ENCODE peak calls at places on chromosomes 3 and 15, in six cellular contexts. One of them, this sample, is unnamed.

GRCh38 chr15:73677146-73677607 is 7.0 kb upstream of the CD276 start:
- DNase-seq in memory B cell: peak; percentile 38
- DNase-seq in activated T-helper 1 cell treated with anti-CD3 and anti-CD28 coated beads, Interleukin-12 subunit alpha, Interleukin-12 subunit beta, Interleukin-2, Interleukin-4 antibody, amounts not matched to agents 30 ng/mL and 10 ng/mL and 1 ng/mL, durations not matched to agents 14 hours and 24 hours and 36 hours: peak; percentile 31
- DNase-seq in GM23248: peak; percentile 72
- DNase-seq in Caki2: peak; percentile 44
- DNase-seq in SJSA1: peak; percentile 37
- DNase-seq in this sample: peak; percentile 77

GRCh38 chr3:23992051-23992628 is 47.1 kb downstream of the NR1D2 start:
- DNase-seq in memory B cell: no peak
- DNase-seq in activated T-helper 1 cell treated with anti-CD3 and anti-CD28 coated beads, Interleukin-12 subunit alpha, Interleukin-12 subunit beta, Interleukin-2, Interleukin-4 antibody, amounts not matched to agents 30 ng/mL and 10 ng/mL and 1 ng/mL, durations not matched to agents 14 hours and 24 hours and 36 hours: no peak
- DNase-seq in GM23248: peak; percentile 74
- DNase-seq in Caki2: no peak
- DNase-seq in SJSA1: no peak
- DNase-seq in this sample: no peak

GRCh38 chr3:127077068-127077467 is 94.2 kb downstream of the PLXNA1 start:
- DNase-seq in memory B cell: no peak
- DNase-seq in activated T-helper 1 cell treated with anti-CD3 and anti-CD28 coated beads, Interleukin-12 subunit alpha, Interleukin-12 subunit beta, Interleukin-2, Interleukin-4 antibody, amounts not matched to agents 30 ng/mL and 10 ng/mL and 1 ng/mL, durations not matched to agents 14 hours and 24 hours and 36 hours: no peak
- DNase-seq in GM23248: no peak
- DNase-seq in Caki2: no peak
- DNase-seq in SJSA1: no peak
- DNase-seq in this sample: no peak

GRCh38 chr15:88615303-88616107 is 5.6 kb upstream of the AEN start:
- DNase-seq in memory B cell: no peak
- DNase-seq in activated T-helper 1 cell treated with anti-CD3 and anti-CD28 coated beads, Interleukin-12 subunit alpha, Interleukin-12 subunit beta, Interleukin-2, Interleukin-4 antibody, amounts not matched to agents 30 ng/mL and 10 ng/mL and 1 ng/mL, durations not matched to agents 14 hours and 24 hours and 36 hours: no peak
- DNase-seq in GM23248: no peak
- DNase-seq in Caki2: no peak
- DNase-seq in SJSA1: no peak
- DNase-seq in this sample: peak; percentile 34

GRCh38 chr3:138834359-138835176 is at the start of gene PIK3CB:
- DNase-seq in memory B cell: peak; percentile 74
- DNase-seq in activated T-helper 1 cell treated with anti-CD3 and anti-CD28 coated beads, Interleukin-12 subunit alpha, Interleukin-12 subunit beta, Interleukin-2, Interleukin-4 antibody, amounts not matched to agents 30 ng/mL and 10 ng/mL and 1 ng/mL, durations not matched to agents 14 hours and 24 hours and 36 hours: peak; percentile 79
- DNase-seq in GM23248: peak; percentile 93
- DNase-seq in Caki2: peak; percentile 92
- DNase-seq in SJSA1: no peak
- DNase-seq in this sample: peak; percentile 92

GRCh38 chr3:72738752-72739520 is 109.3 kb downstream of the SHQ1 start:
- DNase-seq in memory B cell: peak; percentile 49
- DNase-seq in activated T-helper 1 cell treated with anti-CD3 and anti-CD28 coated beads, Interleukin-12 subunit alpha, Interleukin-12 subunit beta, Interleukin-2, Interleukin-4 antibody, amounts not matched to agents 30 ng/mL and 10 ng/mL and 1 ng/mL, durations not matched to agents 14 hours and 24 hours and 36 hours: peak; percentile 61
- DNase-seq in GM23248: peak; percentile 50
- DNase-seq in Caki2: no peak
- DNase-seq in SJSA1: no peak
- DNase-seq in this sample: peak; percentile 88

GRCh38 chr3:112653881-112654300 is 12.9 kb upstream of the CCDC80 start:
- DNase-seq in memory B cell: no peak
- DNase-seq in activated T-helper 1 cell treated with anti-CD3 and anti-CD28 coated beads, Interleukin-12 subunit alpha, Interleukin-12 subunit beta, Interleukin-2, Interleukin-4 antibody, amounts not matched to agents 30 ng/mL and 10 ng/mL and 1 ng/mL, durations not matched to agents 14 hours and 24 hours and 36 hours: no peak
- DNase-seq in GM23248: peak; percentile 93
- DNase-seq in Caki2: no peak
- DNase-seq in SJSA1: peak; percentile 89
- DNase-seq in this sample: no peak

GRCh38 chr3:30659270-30660127 is 53.1 kb downstream of the TGFBR2 start:
- DNase-seq in memory B cell: no peak
- DNase-seq in activated T-helper 1 cell treated with anti-CD3 and anti-CD28 coated beads, Interleukin-12 subunit alpha, Interleukin-12 subunit beta, Interleukin-2, Interleukin-4 antibody, amounts not matched to agents 30 ng/mL and 10 ng/mL and 1 ng/mL, durations not matched to agents 14 hours and 24 hours and 36 hours: no peak
- DNase-seq in GM23248: peak; percentile 95
- DNase-seq in Caki2: peak; percentile 60
- DNase-seq in SJSA1: peak; percentile 93
- DNase-seq in this sample: no peak

GRCh38 chr3:127015282-127016042 is 32.5 kb downstream of the PLXNA1 start:
- DNase-seq in memory B cell: no peak
- DNase-seq in activated T-helper 1 cell treated with anti-CD3 and anti-CD28 coated beads, Interleukin-12 subunit alpha, Interleukin-12 subunit beta, Interleukin-2, Interleukin-4 antibody, amounts not matched to agents 30 ng/mL and 10 ng/mL and 1 ng/mL, durations not matched to agents 14 hours and 24 hours and 36 hours: no peak
- DNase-seq in GM23248: no peak
- DNase-seq in Caki2: no peak
- DNase-seq in SJSA1: no peak
- DNase-seq in this sample: no peak

GRCh38 chr3:56806407-56806806 is 4.7 kb upstream of the ARHGEF3 start:
- DNase-seq in memory B cell: no peak
- DNase-seq in activated T-helper 1 cell treated with anti-CD3 and anti-CD28 coated beads, Interleukin-12 subunit alpha, Interleukin-12 subunit beta, Interleukin-2, Interleukin-4 antibody, amounts not matched to agents 30 ng/mL and 10 ng/mL and 1 ng/mL, durations not matched to agents 14 hours and 24 hours and 36 hours: no peak
- DNase-seq in GM23248: no peak
- DNase-seq in Caki2: no peak
- DNase-seq in SJSA1: no peak
- DNase-seq in this sample: no peak

GRCh38 chr15:32642667-32643425 is 1.3 kb downstream of the SCG5 start:
- DNase-seq in memory B cell: no peak
- DNase-seq in activated T-helper 1 cell treated with anti-CD3 and anti-CD28 coated beads, Interleukin-12 subunit alpha, Interleukin-12 subunit beta, Interleukin-2, Interleukin-4 antibody, amounts not matched to agents 30 ng/mL and 10 ng/mL and 1 ng/mL, durations not matched to agents 14 hours and 24 hours and 36 hours: no peak
- DNase-seq in GM23248: no peak
- DNase-seq in Caki2: no peak
- DNase-seq in SJSA1: peak; percentile 62
- DNase-seq in this sample: no peak

GRCh38 chr3:43621406-43621973 is 321 bp downstream of the ANO10 start:
- DNase-seq in memory B cell: peak; percentile 28
- DNase-seq in activated T-helper 1 cell treated with anti-CD3 and anti-CD28 coated beads, Interleukin-12 subunit alpha, Interleukin-12 subunit beta, Interleukin-2, Interleukin-4 antibody, amounts not matched to agents 30 ng/mL and 10 ng/mL and 1 ng/mL, durations not matched to agents 14 hours and 24 hours and 36 hours: peak; percentile 3
- DNase-seq in GM23248: no peak
- DNase-seq in Caki2: no peak
- DNase-seq in SJSA1: peak; percentile 16
- DNase-seq in this sample: no peak

This sample was measured in H9.